ENCODE peak calls at places on chromosomes 13 and 19, in four cellular contexts. V is K562, E is GM12878, C is HepG2. T is an unnamed sample.

GRCh38 chr19:11422163-11423068 is 3.3 kb upstream of the RGL3 start:
- DNase-seq in V (peak), E (peak), C (no peak), T (peak)

GRCh38 chr13:90135558-90135957 is 1211.9 kb upstream of the MIR17HG start:
- DNase-seq in C (no peak), V (no peak), E (no peak), T (no peak)

GRCh38 chr19:46489445-46490272 is 6.0 kb downstream of the PNMA8B start:
- DNase-seq in V (peak), E (no peak), C (no peak), T (no peak)

GRCh38 chr19:18437481-18438330 is at the start of gene ISYNA1:
- DNase-seq in V (peak), E (no peak), C (peak), T (peak)

GRCh38 chr13:30744056-30744684 is 8.8 kb downstream of the ALOX5AP start:
- DNase-seq in V (peak), C (peak), E (peak), T (no peak)

GRCh38 chr19:46579286-46579944 is 21.7 kb upstream of the CALM3 start:
- DNase-seq in V (peak), E (no peak), C (no peak), T (no peak)

GRCh38 chr13:34044660-34045080 is 226.7 kb downstream of the RFC3 start:
- DNase-seq in V (no peak), C (no peak), E (no peak), T (no peak)

GRCh38 chr19:55216461-55217198 is 7.3 kb upstream of the PTPRH start:
- DNase-seq in C (peak), V (peak), E (no peak), T (peak)

DNA sequence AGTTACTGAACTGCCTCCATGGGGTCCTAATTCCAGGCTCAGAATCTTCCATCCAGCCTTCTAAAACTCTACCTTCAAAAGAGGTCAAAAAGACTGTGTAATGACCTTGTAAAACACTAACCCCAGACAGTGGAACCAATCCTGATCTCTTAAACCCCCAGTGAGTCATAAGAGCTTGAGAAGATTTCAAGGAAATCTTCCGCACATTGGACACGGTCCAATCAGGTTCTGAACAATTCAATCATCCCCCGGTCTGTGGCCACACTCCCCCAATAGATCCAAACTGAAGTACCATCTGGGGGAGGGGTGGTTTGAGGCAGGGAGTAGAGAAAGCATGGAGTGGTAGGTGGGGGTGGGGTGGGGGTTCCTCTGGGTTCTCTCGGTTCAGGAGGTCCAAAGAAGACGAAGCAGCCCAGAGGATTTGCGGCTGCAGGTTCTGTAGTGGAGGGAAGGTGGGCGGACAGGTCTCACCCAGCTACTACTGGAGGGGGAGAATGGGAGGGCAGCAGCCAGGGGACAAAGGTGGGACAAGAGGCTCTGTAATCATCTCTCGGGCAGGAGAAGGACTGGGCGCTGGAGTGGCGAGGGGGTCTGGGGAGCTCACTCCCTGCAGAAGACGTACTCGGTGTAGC is 1.5 kb downstream of the KCTD12 start:
- DNase-seq in C (no peak), E (no peak), V (peak), T (peak)
- TF ChIP-seq FOXK2 in C (no peak), E (no peak), V (no peak), T (no peak)

GRCh38 chr19:2042485-2043268 is 8.4 kb downstream of the MKNK2 start:
- DNase-seq in C (no peak), E (no peak), V (no peak), T (no peak)
- TF ChIP-seq FOXK2 in C (no peak), E (no peak), V (no peak), T (no peak)

GRCh38 chr19:4455742-4456565 is 1.6 kb downstream of the UBXN6 start:
- DNase-seq in E (no peak), C (peak), V (peak), T (no peak)
- TF ChIP-seq FOXK2 in E (no peak), C (no peak), V (no peak), T (no peak)

DNA sequence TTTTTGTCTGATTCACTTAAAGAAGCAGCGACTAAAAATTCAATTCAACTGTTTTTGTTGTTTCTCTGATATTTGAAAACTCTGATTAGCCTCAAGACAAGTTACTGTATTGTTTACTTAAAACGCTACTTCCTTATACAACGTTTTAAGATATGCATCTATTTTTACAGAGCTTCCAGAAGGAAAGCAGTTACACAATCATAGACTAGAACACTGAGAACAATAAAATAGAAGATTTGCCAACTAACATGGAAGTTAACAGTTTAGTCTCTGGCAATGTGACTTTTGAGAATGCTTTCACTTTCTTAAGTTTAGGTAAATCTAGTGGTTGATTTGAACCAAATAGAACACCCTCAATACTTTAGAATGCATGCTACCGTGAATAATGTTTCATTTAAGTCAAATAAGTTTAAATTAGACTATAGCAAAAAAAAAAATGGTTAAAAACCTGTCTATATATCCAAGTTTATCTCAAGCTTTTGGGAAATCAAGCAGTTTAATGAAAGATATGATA is 614.8 kb downstream of the DACH1 start:
- DNase-seq in C (no peak), E (no peak), V (no peak), T (no peak)
- TF ChIP-seq FOXK2 in C (no peak), E (no peak), V (no peak), T (no peak)

DNA sequence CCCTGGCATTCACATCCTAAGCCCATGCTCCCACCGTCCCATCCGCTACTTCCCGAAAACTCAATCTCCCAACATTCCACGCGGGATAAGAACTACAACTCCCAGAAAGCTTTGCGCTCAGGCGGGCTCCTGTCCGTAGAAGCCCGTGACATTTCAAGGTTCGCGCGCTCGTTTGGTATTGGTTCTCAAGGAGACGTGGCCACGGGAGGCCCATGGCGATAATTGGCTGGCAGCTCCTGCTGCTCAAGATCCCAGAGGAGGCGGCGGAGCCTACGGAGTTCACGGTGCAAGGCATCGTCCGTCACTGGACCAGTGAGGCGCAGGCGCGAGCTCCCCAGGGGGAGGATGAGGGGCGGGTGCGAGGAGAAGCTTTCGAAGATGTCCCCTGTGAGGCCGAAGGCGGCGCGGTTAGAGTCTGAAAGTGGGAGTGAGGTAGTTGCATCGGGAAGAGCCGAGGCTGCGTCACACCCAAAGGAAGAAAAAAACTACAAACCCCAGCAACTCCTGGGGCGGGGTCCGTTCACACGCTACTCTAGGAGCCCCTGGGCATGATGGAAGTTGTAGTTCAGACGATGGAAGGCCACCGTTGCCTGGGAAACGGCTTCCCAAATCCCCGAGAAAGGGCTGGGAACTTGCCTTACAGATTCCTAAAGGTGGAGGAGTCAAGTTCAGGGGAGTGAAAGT is 1.2 kb upstream of the MAMSTR start:
- DNase-seq in V (peak), E (peak), C (peak), T (peak)
- TF ChIP-seq FOXK2 in V (no peak), E (no peak), C (no peak), T (no peak)

GRCh38 chr19:51568456-51568855 is 2.6 kb upstream of the ZNF175 start:
- DNase-seq in C (no peak), E (no peak), V (no peak), T (no peak)
- TF ChIP-seq FOXK2 in C (no peak), E (no peak), V (no peak), T (no peak)

DNA sequence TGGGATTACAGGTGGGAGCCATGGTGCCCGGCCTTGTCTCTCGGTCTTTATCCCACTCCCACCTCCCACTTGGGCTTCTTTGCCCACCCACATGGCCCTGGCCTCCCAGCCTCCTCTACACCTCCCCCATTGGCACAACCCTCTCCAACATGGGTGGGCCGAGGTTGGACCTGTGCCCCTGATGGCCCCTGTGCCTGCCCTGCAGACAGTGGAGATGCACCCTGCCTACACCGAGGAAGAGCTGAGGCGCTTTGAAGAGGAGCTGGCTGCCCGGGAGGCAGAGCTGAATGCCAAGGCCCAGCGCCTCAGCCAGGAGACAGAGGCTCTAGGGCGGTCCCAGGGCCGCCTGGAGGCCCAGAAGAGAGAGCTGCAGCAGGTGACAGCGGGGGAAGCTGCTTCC is 12.6 kb upstream of the DHDH start:
- DNase-seq in E (no peak), V (no peak), C (no peak), T (no peak)
- TF ChIP-seq FOXK2 in E (no peak), V (no peak), C (no peak), T (no peak)